ENCODE peak calls at places on chromosomes 2 and 18, in four cellular contexts. C, G, R and J are unnamed samples. For H3K4me1, the result is how much of the 10 kb centered on the place peaks cover.

GRCh38 chr2:236672606-236673005 is 103.0 kb downstream of the ACKR3 start:
- DNase-seq in G (no peak), C (no peak), R (no peak), J (no peak)

GRCh38 chr2:127651987-127652550 is 6.1 kb downstream of the GPR17 start:
- DNase-seq in C (no peak), R (no peak), G (no peak), J (peak)

GRCh38 chr2:188199716-188200128 is 92.0 kb upstream of the GULP1 start:
- DNase-seq in R (no peak), G (no peak), C (no peak), J (no peak)

GRCh38 chr2:231935207-231935524 is 9.0 kb upstream of the NPPC start:
- DNase-seq in C (no peak), G (no peak), R (peak), J (no peak)

GRCh38 chr18:62710417-62710816 is 4.9 kb upstream of the PHLPP1 start:
- DNase-seq in G (no peak), C (no peak), R (no peak), J (no peak)

GRCh38 chr2:146917430-146918037 is 927.3 kb upstream of the ACVR2A start:
- DNase-seq in G (no peak), C (no peak), R (no peak), J (no peak)

GRCh38 chr18:79611040-79611681 is 68.4 kb upstream of the CTDP1 start:
- DNase-seq in C (no peak), R (peak), G (peak), J (peak)

GRCh38 chr2:7803515-7803914 is 878.3 kb upstream of the ID2 start:
- DNase-seq in G (no peak), C (no peak), R (no peak), J (no peak)

GRCh38 chr2:27734305-27734704 is 37.2 kb upstream of the MRPL33 start:
- DNase-seq in C (no peak), G (no peak), R (no peak), J (no peak)

GRCh38 chr2:66531156-66531555 is 96.2 kb downstream of the MEIS1 start:
- DNase-seq in R (no peak), C (no peak), G (no peak), J (no peak)

GRCh38 chr18:35588995-35589394 is 7.5 kb downstream of the GALNT1 start:
- DNase-seq in R (no peak), C (peak), G (peak), J (no peak)

GRCh38 chr2:136534817-136535216 is 230.5 kb upstream of the THSD7B start:
- DNase-seq in R (no peak), C (no peak), G (no peak), J (no peak)

GRCh38 chr2:142582317-142582716 is 295.1 kb upstream of the KYNU start:
- DNase-seq in C (no peak), R (no peak), G (no peak), J (no peak)

GRCh38 chr18:34709631-34710429 is at the start of gene DTNA:
- DNase-seq in C (no peak), R (no peak), G (peak), J (no peak)

GRCh38 chr2:142180820-142181533 is 50.2 kb upstream of the LRP1B start:
- DNase-seq in G (peak), C (peak), R (peak), J (no peak)

GRCh38 chr2:43348904-43349725 is 122.7 kb upstream of the ZFP36L2 start:
- DNase-seq in G (no peak), R (no peak), C (no peak), J (peak)

GRCh38 chr2:8115966-8116365 is 565.9 kb upstream of the ID2 start:
- DNase-seq in R (no peak), C (no peak), G (no peak), J (no peak)

GRCh38 chr18:36131692-36132483 is 2.2 kb downstream of the ELP2 start:
- DNase-seq in G (no peak), R (no peak), C (no peak), J (no peak)

GRCh38 chr2:135985018-135985825 is at the start of gene DARS1:
- DNase-seq in R (peak), C (peak), G (peak), J (peak)

GRCh38 chr18:37565138-37565984 is at the start of gene CELF4:
- DNase-seq in G (peak), C (no peak), R (no peak), J (no peak)

GRCh38 chr18:12686100-12686499 is 16.4 kb downstream of the CEP76 start:
- DNase-seq in R (no peak), G (peak), C (no peak), J (no peak)

GRCh38 chr2:127193164-127193947 is 26.7 kb downstream of the CYP27C1 start:
- DNase-seq in C (no peak), R (no peak), G (no peak), J (no peak)

DNA sequence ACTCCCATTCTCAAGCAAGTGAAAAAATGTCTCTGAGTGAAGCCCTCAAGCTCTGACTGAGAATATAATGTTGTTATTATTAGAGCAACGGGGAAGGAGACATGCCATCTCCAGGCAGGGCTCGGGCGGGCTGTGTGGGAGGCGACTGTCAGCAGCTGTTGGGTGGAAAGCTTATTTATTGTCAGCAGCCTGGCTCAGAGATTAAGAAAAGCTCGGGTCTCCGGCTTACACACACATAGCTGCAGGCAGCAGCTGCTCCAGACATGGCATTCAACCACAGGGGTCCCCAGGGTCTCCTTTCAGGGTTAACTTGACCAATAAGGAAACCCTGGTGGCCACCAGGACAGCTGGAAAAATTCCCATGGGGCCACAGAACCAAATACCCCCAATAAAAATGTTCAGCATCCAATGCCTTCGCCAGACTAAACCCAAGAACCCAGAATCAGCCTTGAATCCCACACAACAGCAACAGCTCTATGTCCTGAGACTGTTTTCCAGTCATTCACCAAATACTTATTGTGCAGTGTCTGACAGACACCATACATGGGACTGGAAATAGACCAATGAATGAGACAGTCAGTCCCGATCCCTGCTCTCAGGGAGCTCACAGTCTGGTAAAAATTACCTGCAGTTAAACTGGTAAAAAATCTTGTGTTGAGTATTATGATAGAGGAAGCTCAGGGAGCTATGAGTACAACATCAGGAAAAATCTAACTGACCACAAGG is 70.5 kb upstream of the RTN4 start:
- DNase-seq in G (no peak), R (peak), C (no peak), J (peak)
- H3K4me1 ChIP-seq in G (under half), R (under half), C (under half), J (under half)

GRCh38 chr2:180202591-180202990 is 195.5 kb upstream of the CWC22 start:
- DNase-seq in C (no peak), G (no peak), R (no peak), J (no peak)

GRCh38 chr2:180203972-180204371 is 196.9 kb upstream of the CWC22 start:
- DNase-seq in C (no peak), R (no peak), G (no peak), J (no peak)

GRCh38 chr2:180208841-180209240 is 201.7 kb upstream of the CWC22 start:
- DNase-seq in C (no peak), R (no peak), G (no peak), J (no peak)

DNA sequence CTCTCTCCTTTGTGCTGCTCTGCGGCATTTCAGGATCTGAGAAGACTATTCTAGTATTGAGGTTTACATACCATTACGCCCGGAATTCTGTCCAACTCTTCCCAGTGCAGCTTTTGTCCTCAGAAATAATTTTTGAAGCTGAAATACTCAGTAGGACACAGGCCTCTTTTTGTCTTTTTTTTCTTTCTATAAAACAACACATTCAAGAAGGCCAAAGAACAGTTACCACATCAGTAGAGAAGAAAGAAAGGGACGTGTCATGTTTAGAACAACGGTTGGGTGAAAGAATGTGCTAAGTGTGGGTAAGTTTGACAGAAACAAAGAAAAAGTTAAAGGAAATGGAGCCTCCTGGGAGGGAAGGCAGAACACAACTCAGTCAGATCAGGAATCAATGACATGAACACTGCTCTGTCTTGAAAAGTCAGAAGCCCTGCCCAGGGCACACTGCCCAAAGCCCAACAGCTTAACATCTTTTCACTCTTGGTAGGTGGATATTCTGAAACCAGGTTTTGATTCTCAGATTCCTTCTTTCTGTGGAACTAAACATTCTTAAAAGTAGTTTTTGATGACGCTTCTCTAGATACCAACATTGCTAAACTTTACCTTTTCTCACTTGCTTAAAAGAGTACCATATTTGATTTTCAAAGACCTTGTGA is 198.6 kb upstream of the CWC22 start:
- DNase-seq in G (no peak), C (no peak), R (no peak), J (no peak)
- H3K4me1 ChIP-seq in G (under half), C (under half), R (under half), J (under half)

GRCh38 chr18:3058328-3059191 is 45.6 kb upstream of the LPIN2 start:
- DNase-seq in G (no peak), C (no peak), R (no peak), J (no peak)
- H3K4me1 ChIP-seq in G (under half), C (under half), R (under half), J (under half)

DNA sequence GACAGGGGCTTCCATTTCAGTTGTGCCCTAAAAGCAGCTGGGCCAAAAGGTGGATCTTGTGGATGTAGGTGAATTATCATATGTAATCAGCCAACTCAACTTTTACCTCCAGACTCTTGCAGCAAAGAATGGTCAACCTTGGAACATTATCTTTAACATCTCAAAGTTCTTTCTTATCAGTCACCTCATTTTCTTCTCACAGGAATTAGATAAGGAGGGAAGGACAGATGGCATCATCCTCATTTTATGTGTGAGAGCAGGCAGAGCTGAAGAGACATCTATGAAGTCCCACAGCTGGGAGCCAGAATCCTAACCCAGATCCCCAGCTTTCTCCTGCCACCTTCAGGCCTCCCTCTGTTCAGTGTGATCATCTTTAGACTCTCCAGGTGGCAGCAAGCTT is 182.1 kb downstream of the MGAT5 start:
- DNase-seq in C (no peak), R (no peak), G (no peak), J (no peak)
- H3K4me1 ChIP-seq in C (under half), R (under half), G (under half), J (under half)

GRCh38 chr2:17752281-17752680 is 1.3 kb downstream of the SMC6 start:
- DNase-seq in R (no peak), G (peak), C (no peak), J (no peak)

GRCh38 chr2:17752892-17753802 is 463 bp downstream of the SMC6 start:
- DNase-seq in G (peak), C (peak), R (peak), J (no peak)

GRCh38 chr2:17754773-17755425 is 961 bp downstream of the GEN1 start:
- DNase-seq in C (no peak), R (no peak), G (peak), J (no peak)

GRCh38 chr2:17756629-17757028 is 2.7 kb downstream of the GEN1 start:
- DNase-seq in G (peak), C (no peak), R (no peak), J (no peak)

DNA sequence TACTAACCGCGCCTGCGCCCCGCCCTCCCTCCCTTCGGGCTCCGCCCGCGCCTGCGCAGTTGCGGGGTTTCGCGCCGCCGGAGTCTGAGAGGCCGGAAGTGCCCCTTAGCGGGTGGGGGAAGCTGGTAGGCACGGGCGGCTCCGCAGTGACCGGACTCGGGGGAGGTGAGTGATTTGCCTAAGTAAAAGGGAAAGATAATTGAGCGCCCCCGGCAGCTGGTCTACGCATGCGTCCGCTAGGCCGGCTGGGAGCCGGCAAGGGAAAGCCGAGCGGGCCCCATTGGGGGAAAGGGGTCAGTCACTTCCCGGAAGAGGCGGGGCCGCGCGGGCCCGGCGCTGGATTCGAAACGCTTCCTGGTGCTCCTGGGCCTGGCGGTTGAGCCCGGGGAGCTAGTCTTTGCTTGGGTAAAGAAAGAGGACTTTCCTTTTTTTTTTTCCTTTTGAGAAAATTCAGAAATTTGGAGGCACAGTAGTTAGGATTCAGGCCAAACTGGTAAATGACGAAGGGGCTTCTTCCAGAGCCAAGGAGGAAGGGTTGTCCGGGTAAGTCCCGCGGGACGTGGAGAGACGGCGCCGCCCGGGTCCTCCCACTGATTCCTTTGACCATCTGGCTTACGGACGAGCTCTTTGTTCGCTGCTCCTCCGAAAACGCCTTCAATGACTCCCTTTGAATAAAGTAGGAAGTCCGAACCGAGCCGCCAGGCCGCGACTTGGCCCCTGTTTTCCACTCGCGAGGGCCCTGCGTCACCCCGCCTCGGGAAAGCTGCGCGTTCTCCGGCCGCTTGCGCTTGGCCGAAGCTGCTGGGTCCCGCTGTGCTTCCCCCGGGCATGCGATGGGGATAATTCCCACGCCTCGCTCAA is at the start of the genes GEN1 and SMC6:
- DNase-seq in R (peak), G (peak), C (peak), J (peak)
- H3K4me1 ChIP-seq in R (under half), G (under half), C (under half), J (under half)

GRCh38 chr2:37323176-37323575 is 1.5 kb downstream of the PRKD3 start:
- DNase-seq in C (no peak), G (peak), R (no peak), J (no peak)
- H3K4me1 ChIP-seq in C (under half), G (under half), R (under half), J (under half)

DNA sequence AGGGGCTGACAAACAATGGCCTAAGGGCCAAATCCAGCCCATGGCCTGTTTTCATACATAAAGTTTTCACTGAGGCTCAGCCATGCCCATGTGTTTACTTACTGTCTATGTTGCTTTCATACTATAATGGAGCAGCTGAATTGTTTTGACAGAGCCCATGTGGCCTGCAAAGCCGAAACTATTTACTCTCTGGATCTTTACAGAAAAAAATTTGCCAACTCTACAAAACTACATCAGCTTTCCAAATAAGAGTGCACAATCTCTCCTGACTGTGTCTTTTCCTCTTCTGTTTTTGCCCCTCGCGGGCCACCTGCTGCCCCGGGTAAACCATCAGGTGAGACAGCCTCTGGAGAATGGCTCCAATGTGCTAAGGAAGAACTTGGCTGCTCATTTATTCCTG is 24.1 kb downstream of the LGALSL start:
- DNase-seq in G (no peak), R (no peak), C (no peak), J (no peak)
- H3K4me1 ChIP-seq in G (under half), R (under half), C (under half), J (under half)

GRCh38 chr2:30771200-30771599 is 36.0 kb downstream of the CAPN13 start:
- DNase-seq in C (no peak), R (no peak), G (no peak), J (no peak)
- H3K4me1 ChIP-seq in C (under half), R (under half), G (under half), J (under half)

DNA sequence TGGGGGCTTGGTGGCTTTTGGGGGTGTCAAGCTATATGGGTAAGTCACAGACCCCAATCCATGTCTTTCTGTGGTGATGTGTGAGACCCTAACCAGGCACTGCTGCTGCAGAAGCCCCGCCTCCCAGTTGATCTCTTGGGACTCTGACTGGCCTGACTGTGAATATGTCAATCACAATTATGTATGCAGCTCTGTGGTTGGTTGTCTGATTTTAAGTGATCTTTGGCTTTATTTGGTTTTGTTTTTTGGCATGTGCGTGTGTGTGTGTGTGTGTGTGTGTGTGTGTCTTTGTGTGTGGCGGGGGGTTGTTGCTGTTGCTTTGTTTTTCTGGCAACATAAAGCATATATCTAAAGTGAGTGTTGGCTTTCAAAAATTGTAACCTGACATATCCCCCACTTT is 78.5 kb upstream of the GLS start:
- DNase-seq in R (no peak), C (peak), G (no peak), J (no peak)
- H3K4me1 ChIP-seq in R (under half), C (under half), G (under half), J (under half)

GRCh38 chr18:48879008-48879431 is 71.7 kb downstream of the SMAD7 start:
- DNase-seq in C (peak), G (no peak), R (peak), J (no peak)

GRCh38 chr18:48875942-48876511 is 74.7 kb downstream of the SMAD7 start:
- DNase-seq in C (peak), R (peak), G (no peak), J (no peak)

GRCh38 chr18:48877941-48878340 is 72.8 kb downstream of the SMAD7 start:
- DNase-seq in R (peak), C (no peak), G (no peak), J (no peak)

GRCh38 chr18:48876590-48876989 is 74.2 kb downstream of the SMAD7 start:
- DNase-seq in G (no peak), R (peak), C (no peak), J (no peak)

DNA sequence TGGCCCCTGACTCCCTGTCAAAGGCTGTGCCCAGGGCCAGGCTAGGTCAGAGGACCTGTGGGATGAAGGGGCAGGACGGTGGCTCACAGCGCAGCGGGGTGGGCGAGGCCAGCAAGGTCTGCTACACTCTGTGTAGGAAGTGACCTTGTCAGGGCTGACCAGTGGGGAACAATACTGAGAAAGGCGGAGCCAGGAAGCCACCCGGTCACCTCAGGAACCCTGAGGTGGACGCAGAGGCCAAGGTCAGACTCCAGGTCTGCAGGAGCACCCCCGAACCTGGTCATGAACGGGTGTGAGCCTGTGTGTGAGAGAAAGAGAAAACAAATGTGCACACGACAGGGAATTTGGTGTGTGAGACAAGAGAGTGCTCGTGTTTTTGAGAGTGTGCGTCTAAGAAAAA is 72.3 kb downstream of the SMAD7 start:
- DNase-seq in G (no peak), C (no peak), R (peak), J (no peak)
- H3K4me1 ChIP-seq in G (under half), C (under half), R (under half), J (under half)